ENCODE peak calls at places on chromosomes 5 and 9, in six cellular contexts. G is iPS-NIHi11, U is progenitor cell of endocrine pancreas, W is dorsolateral prefrontal cortex, J is GM04504, Z is amniotic stem cell. V is an unnamed sample.

GRCh38 chr5:33737697-33738096 is 154.1 kb downstream of the ADAMTS12 start:
- DNase-seq in G (no peak), U (no peak), W (no peak), J (no peak), Z (no peak), V (no peak)

GRCh38 chr5:125798311-125798710 is 624.9 kb upstream of the GRAMD2B start:
- DNase-seq in G (no peak), U (no peak), W (no peak), J (no peak), Z (peak; percentile 5), V (no peak)

GRCh38 chr5:41871866-41872265 is 1.6 kb upstream of the OXCT1 start:
- DNase-seq in G (peak; percentile 8), U (no peak), W (no peak), J (no peak), Z (peak; percentile 68), V (no peak)

GRCh38 chr5:147483197-147483790 is 26.6 kb downstream of the DPYSL3 start:
- DNase-seq in G (no peak), U (no peak), W (no peak), J (no peak), Z (no peak), V (no peak)

GRCh38 chr9:126500600-126501382 is 112.9 kb upstream of the LMX1B start:
- DNase-seq in G (peak; percentile 92), U (peak; percentile 78), W (peak; percentile 91), J (peak; percentile 32), Z (peak; percentile 35), V (peak; percentile 98)

GRCh38 chr5:137448868-137449267 is 50.3 kb downstream of the SPOCK1 start:
- DNase-seq in G (no peak), U (no peak), W (no peak), J (no peak), Z (no peak), V (no peak)

GRCh38 chr9:110041452-110041851 is 166.5 kb downstream of the C9orf152 start:
- DNase-seq in G (no peak), U (no peak), W (no peak), J (no peak), Z (no peak), V (no peak)

GRCh38 chr5:17395106-17395505 is 102.9 kb upstream of the TAF11L2 start:
- DNase-seq in G (no peak), U (no peak), W (no peak), J (no peak), Z (no peak), V (no peak)

GRCh38 chr9:37943329-37944265 is 39.7 kb upstream of the SLC25A51 start:
- DNase-seq in G (no peak), U (no peak), W (no peak), J (peak; percentile 85), Z (peak; percentile 40), V (no peak)

GRCh38 chr9:14307989-14308750 is 5.8 kb downstream of the NFIB start:
- DNase-seq in G (no peak), U (no peak), W (peak; percentile 44), J (no peak), Z (no peak), V (peak; percentile 52)

GRCh38 chr9:18554244-18554643 is 80.3 kb downstream of the ADAMTSL1 start:
- DNase-seq in G (no peak), U (no peak), W (no peak), J (no peak), Z (no peak), V (no peak)

GRCh38 chr5:6405591-6405990 is 27.2 kb upstream of the MED10 start:
- DNase-seq in G (no peak), U (no peak), W (no peak), J (no peak), Z (no peak), V (no peak)

GRCh38 chr5:171342362-171343111 is 33.5 kb downstream of the TLX3 start:
- DNase-seq in G (peak; percentile 63), U (no peak), W (no peak), J (peak; percentile 32), Z (peak; percentile 61), V (no peak)

GRCh38 chr5:151128817-151129216 is 28.8 kb downstream of the ANXA6 start:
- DNase-seq in G (no peak), U (no peak), W (no peak), J (no peak), Z (no peak), V (no peak)

GRCh38 chr5:78795757-78796156 is 147.2 kb upstream of the LHFPL2 start:
- DNase-seq in G (no peak), U (no peak), W (no peak), J (no peak), Z (no peak), V (no peak)